ENCODE peak calls at places on chromosome 3, in seven cellular contexts. V, O, C, G, S, U and Z are unnamed samples.

GRCh38 chr3:33047842-33048834 is 48.8 kb downstream of the GLB1 start:
- DNase-seq in V (no peak), O (peak; percentile 59), C (peak; percentile 87), G (no peak), S (no peak), U (no peak), Z (no peak)

GRCh38 chr3:182172534-182172933 is 460.8 kb downstream of the SOX2 start:
- DNase-seq in V (no peak), O (no peak), C (no peak), G (no peak), S (no peak), U (no peak), Z (no peak)

GRCh38 chr3:94936023-94936580 is 873.2 kb downstream of the NSUN3 start:
- DNase-seq in V (no peak), O (no peak), C (no peak), G (no peak), S (no peak), U (no peak), Z (no peak)

GRCh38 chr3:47016934-47017435 is 37.5 kb downstream of the NBEAL2 start:
- DNase-seq in V (peak; percentile 25), O (peak; percentile 51), C (peak; percentile 83), G (no peak), S (peak; percentile 60), U (no peak), Z (peak; percentile 92)

GRCh38 chr3:159937561-159937960 is 51.1 kb upstream of the IL12A start:
- DNase-seq in V (no peak), O (no peak), C (no peak), G (no peak), S (no peak), U (no peak), Z (no peak)

GRCh38 chr3:73765878-73766564 is 141.3 kb upstream of the PDZRN3 start:
- DNase-seq in V (no peak), O (no peak), C (no peak), G (no peak), S (no peak), U (no peak), Z (no peak)

GRCh38 chr3:78726545-78726944 is 1041.3 kb downstream of the ROBO1 start:
- DNase-seq in V (no peak), O (no peak), C (no peak), G (no peak), S (no peak), U (no peak), Z (no peak)

GRCh38 chr3:62873672-62874397 is 1.4 kb downstream of the CADPS start:
- DNase-seq in V (peak; percentile 30), O (no peak), C (peak; percentile 92), G (no peak), S (no peak), U (peak; percentile 64), Z (no peak)

GRCh38 chr3:57805674-57806073 is 49.6 kb downstream of the SLMAP start:
- DNase-seq in V (peak; percentile 94), O (no peak), C (no peak), G (peak; percentile 81), S (peak; percentile 52), U (no peak), Z (peak; percentile 51)

GRCh38 chr3:14691239-14691638 is 16.3 kb downstream of the C3orf20 start:
- DNase-seq in V (no peak), O (no peak), C (peak; percentile 31), G (no peak), S (no peak), U (no peak), Z (no peak)

GRCh38 chr3:72625616-72626337 is 222.5 kb downstream of the SHQ1 start:
- DNase-seq in V (no peak), O (no peak), C (no peak), G (no peak), S (no peak), U (no peak), Z (peak; percentile 45)